ENCODE peak calls at places on chromosomes 3 and 15, in five cellular contexts. C is K562, E is A549, R is IMR-90, Z is SK-N-SH. O is an unnamed sample.

GRCh38 chr3:197495999-197496745 is 59.6 kb downstream of the BDH1 start:
- DNase-seq in Z (no peak), E (no peak), C (no peak), R (no peak), O (no peak)

GRCh38 chr3:155196131-155197075 is 97.1 kb downstream of the STRIT1 start:
- DNase-seq in E (no peak), C (no peak), Z (no peak), R (no peak), O (no peak)

GRCh38 chr3:71771126-71771525 is 13.8 kb downstream of the PROK2 start:
- DNase-seq in C (no peak), R (no peak), E (no peak), Z (no peak), O (no peak)

GRCh38 chr3:188214442-188214841 is 60.5 kb downstream of the LPP start:
- DNase-seq in R (no peak), Z (no peak), C (no peak), E (no peak), O (no peak)

GRCh38 chr3:66642484-66642883 is 141.7 kb upstream of the LRIG1 start:
- DNase-seq in C (no peak), R (no peak), E (no peak), Z (no peak), O (no peak)

GRCh38 chr15:74304459-74304858 is 63.0 kb downstream of the CYP11A1 start:
- DNase-seq in C (no peak), E (no peak), Z (peak), R (no peak), O (no peak)

GRCh38 chr3:104908761-104909160 is 457.9 kb upstream of the ALCAM start:
- DNase-seq in Z (no peak), R (no peak), C (no peak), E (no peak), O (no peak)

GRCh38 chr15:97096303-97096835 is 765.9 kb downstream of the NR2F2 start:
- DNase-seq in C (no peak), R (no peak), E (no peak), Z (no peak), O (no peak)

GRCh38 chr3:125146601-125147490 is 65.7 kb downstream of the SLC12A8 start:
- DNase-seq in C (no peak), E (no peak), Z (no peak), R (no peak), O (no peak)

GRCh38 chr3:112407888-112408702 is 75.1 kb downstream of the CD200 start:
- DNase-seq in Z (no peak), E (no peak), C (no peak), R (no peak), O (no peak)

GRCh38 chr15:86879250-86880229 is 799.9 kb downstream of the AGBL1 start:
- DNase-seq in C (no peak), E (no peak), Z (no peak), R (no peak), O (no peak)

GRCh38 chr3:63807901-63808589 is 11.1 kb upstream of the C3orf49 start:
- DNase-seq in E (no peak), Z (no peak), C (no peak), R (no peak), O (no peak)

GRCh38 chr3:52234516-52235447 is 4.2 kb downstream of the TWF2 start:
- DNase-seq in R (no peak), Z (no peak), C (no peak), E (no peak), O (no peak)

GRCh38 chr15:51131596-51132290 is 37.0 kb upstream of the TNFAIP8L3 start:
- DNase-seq in C (no peak), R (no peak), Z (no peak), E (no peak), O (no peak)

GRCh38 chr3:183122257-183122932 is 23.1 kb upstream of the MCCC1 start:
- DNase-seq in E (peak), C (peak), Z (peak), R (peak), O (peak)

GRCh38 chr3:73719413-73719831 is 94.7 kb upstream of the PDZRN3 start:
- DNase-seq in R (peak), C (no peak), E (no peak), Z (no peak), O (no peak)

GRCh38 chr3:112778298-112779008 is 68.2 kb downstream of the CD200R1L start:
- DNase-seq in R (peak), Z (no peak), E (peak), C (no peak), O (no peak)

GRCh38 chr15:33729648-33730047 is 238.6 kb upstream of the CHRM5 start:
- DNase-seq in R (peak), Z (peak), C (no peak), E (peak), O (peak)

GRCh38 chr3:10594915-10595314 is 89.5 kb upstream of the ATP2B2 start:
- DNase-seq in Z (no peak), C (peak), E (peak), R (peak), O (peak)

GRCh38 chr15:99151156-99151555 is 46.3 kb downstream of the SYNM start:
- DNase-seq in E (no peak), C (no peak), Z (no peak), R (no peak), O (no peak)

GRCh38 chr3:128166971-128167453 is 13.7 kb downstream of the EEFSEC start:
- DNase-seq in R (no peak), Z (no peak), E (no peak), C (no peak), O (no peak)

GRCh38 chr15:68199340-68199739 is 5.8 kb downstream of the CALML4 start:
- DNase-seq in R (no peak), E (no peak), Z (peak), C (no peak), O (no peak)

GRCh38 chr3:38493019-38493418 is 3.1 kb upstream of the EXOG start:
- DNase-seq in R (peak), C (no peak), E (no peak), Z (no peak), O (no peak)

GRCh38 chr3:123310741-123311140 is 109.0 kb downstream of the SEC22A start:
- DNase-seq in C (no peak), E (peak), R (peak), Z (no peak), O (no peak)

GRCh38 chr3:152320201-152320617 is 51.5 kb downstream of the MBNL1 start:
- DNase-seq in R (peak), E (no peak), C (peak), Z (peak), O (no peak)

GRCh38 chr15:82944840-82945239 is 7.7 kb downstream of the HOMER2 start:
- DNase-seq in E (no peak), R (no peak), C (no peak), Z (no peak), O (no peak)

GRCh38 chr3:149089395-149089794 is 3.1 kb upstream of the HLTF start:
- DNase-seq in C (no peak), E (no peak), Z (no peak), R (no peak), O (no peak)

GRCh38 chr15:42994546-42994945 is 74.0 kb upstream of the TTBK2 start:
- DNase-seq in E (no peak), R (peak), C (no peak), Z (no peak), O (no peak)

GRCh38 chr3:172627057-172627809 is 83.6 kb downstream of the NCEH1 start:
- DNase-seq in E (peak), C (no peak), R (peak), Z (no peak), O (no peak)

GRCh38 chr3:176469694-176470205 is 727.5 kb downstream of the TBL1XR1 start:
- DNase-seq in R (no peak), C (no peak), E (peak), Z (no peak), O (peak)

GRCh38 chr3:98750520-98750919 is 12.6 kb upstream of the ST3GAL6 start:
- DNase-seq in E (peak), R (peak), C (no peak), Z (no peak), O (no peak)
- H3K4me3 ChIP-seq in E (no peak), R (no peak), C (no peak), Z (no peak), O (no peak)

GRCh38 chr3:132220986-132221385 is 96.2 kb upstream of the ACP3 start:
- DNase-seq in E (no peak), Z (no peak), C (no peak), R (no peak), O (no peak)
- TF ChIP-seq RAD21 in E (no peak), Z (no peak), C (no peak), R (no peak), O (no peak)

GRCh38 chr3:111282024-111282423 is 210.4 kb downstream of the NECTIN3 start:
- DNase-seq in E (no peak), R (no peak), Z (no peak), C (no peak), O (no peak)

GRCh38 chr3:111278961-111279360 is 207.3 kb downstream of the NECTIN3 start:
- DNase-seq in Z (no peak), E (no peak), C (no peak), R (no peak), O (no peak)

GRCh38 chr3:111283165-111283564 is 211.5 kb downstream of the NECTIN3 start:
- DNase-seq in C (no peak), R (no peak), Z (no peak), E (no peak), O (no peak)

GRCh38 chr3:111277226-111277625 is 205.6 kb downstream of the NECTIN3 start:
- DNase-seq in R (peak), E (peak), Z (no peak), C (no peak), O (no peak)
- H3K27ac ChIP-seq in R (no peak), E (no peak), Z (no peak), C (no peak), O (no peak)

DNA sequence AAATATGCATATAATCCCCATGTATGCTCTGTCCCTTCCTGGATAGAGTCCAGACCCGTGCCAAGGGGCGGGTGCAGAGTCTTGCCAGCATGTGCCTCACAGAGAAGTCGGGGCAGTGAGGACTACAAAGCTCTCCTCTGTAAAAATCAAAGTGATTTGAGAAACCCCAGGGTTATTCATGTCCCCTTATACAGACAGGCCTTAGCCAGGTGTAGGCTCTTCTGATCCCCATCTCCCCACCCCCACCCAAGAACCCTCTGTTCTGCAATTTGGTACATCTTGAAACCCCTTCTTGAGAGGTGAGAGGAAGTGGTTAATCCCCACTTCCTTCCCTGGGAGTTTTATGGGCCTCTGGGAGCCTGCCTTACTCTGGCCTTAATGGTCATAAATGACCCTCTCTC is 24.7 kb downstream of the TRIM71 start:
- DNase-seq in E (no peak), Z (no peak), R (no peak), C (no peak), O (no peak)
- H3K4me3 ChIP-seq in E (no peak), Z (no peak), R (no peak), C (no peak), O (no peak)

GRCh38 chr15:80480909-80481308 is 76.7 kb downstream of the ARNT2 start:
- DNase-seq in R (peak), E (no peak), Z (no peak), C (no peak), O (no peak)
- TF ChIP-seq RAD21 in R (peak), E (no peak), Z (no peak), C (no peak), O (no peak)

DNA sequence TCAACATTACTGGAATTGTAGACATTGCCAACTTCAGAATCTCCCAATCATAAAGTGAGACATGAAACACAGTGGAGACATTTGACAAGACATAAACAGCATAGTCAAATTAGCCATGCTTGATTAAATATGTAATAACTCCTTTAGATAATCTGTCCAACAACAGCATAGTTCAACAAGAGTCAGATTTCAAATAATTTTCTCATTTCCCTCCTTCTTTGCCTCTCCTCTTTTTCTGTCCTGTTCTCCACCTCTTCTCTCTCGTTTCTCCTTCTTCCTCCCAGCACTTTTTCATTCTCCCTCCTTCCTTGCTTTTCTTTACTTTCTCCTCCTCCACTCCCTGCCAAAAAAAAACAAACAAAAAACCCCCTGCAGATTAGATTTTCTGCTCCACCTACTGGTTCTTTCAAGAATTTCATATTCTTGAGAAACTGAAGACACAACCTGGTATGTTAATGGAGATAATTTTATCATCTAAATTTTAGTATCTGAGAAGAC is 20.1 kb downstream of the CPOX start:
- DNase-seq in Z (peak), E (no peak), R (peak), C (peak), O (no peak)
- H3K27ac ChIP-seq in Z (no peak), E (no peak), R (no peak), C (no peak), O (peak)

DNA sequence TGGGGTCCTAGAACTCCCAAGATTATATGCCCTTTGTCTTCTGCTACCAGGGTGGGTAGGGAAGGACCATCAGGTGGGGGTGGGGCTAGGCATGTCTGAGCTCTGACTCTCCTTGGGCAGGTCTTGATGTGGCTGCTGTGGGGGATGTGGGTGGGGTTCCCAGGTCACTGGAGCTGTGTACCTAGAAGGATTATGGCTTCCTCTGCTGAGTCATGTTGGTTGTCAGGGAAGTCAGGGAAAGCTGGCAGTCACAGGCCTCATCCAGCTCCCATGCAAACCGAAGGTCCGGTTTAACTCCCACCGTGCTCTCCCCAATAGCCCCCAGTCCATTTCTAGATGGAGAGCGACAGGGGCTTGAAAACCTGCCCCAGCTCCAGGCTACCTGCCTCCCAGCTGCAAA is 35.2 kb downstream of the EID1 start:
- DNase-seq in R (no peak), C (no peak), Z (no peak), E (peak), O (no peak)
- H3K4me3 ChIP-seq in R (no peak), C (no peak), Z (no peak), E (no peak), O (no peak)

GRCh38 chr15:78204351-78205309 is 29.7 kb downstream of the ACSBG1 start:
- DNase-seq in C (no peak), Z (no peak), E (no peak), R (no peak), O (no peak)
- TF ChIP-seq RAD21 in C (no peak), Z (no peak), E (no peak), R (no peak), O (no peak)

DNA sequence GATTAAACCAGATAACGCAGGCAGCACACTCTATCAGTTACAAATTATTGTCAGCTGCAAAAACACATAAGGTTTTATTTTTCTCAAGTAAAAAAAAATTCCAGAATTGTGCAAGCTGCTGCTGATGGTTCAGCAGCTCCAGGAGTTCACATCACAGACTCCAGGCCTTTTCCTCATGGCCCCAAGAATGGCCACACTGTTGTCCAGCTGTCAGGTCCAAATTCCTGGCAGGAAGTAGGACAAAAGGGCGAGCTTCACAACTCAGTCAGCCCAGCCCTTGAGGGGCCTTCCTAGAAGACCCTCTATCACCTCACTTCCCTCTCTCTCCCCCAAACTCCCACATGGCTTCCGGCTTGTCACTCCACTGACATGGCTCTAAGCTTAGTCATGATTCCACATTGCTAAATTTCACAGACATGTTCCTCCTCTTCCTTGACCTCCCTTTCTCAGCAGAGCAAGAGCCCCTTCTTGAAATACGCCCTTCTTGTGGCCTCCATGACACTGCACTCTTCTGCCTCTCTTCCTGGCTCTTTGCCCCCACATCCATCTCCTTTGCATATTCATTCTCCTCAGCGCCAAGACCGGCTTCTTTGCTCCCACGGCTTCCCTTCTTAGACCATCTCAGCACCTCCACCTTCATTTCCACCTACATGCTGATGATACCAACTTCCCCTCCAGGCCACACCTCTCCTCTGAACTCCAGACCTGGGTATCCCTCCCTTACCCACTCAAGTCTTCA is 27.4 kb upstream of the FAM174B start:
- DNase-seq in C (no peak), R (no peak), Z (no peak), E (no peak), O (no peak)
- H3K27ac ChIP-seq in C (no peak), R (no peak), Z (no peak), E (no peak), O (no peak)

DNA sequence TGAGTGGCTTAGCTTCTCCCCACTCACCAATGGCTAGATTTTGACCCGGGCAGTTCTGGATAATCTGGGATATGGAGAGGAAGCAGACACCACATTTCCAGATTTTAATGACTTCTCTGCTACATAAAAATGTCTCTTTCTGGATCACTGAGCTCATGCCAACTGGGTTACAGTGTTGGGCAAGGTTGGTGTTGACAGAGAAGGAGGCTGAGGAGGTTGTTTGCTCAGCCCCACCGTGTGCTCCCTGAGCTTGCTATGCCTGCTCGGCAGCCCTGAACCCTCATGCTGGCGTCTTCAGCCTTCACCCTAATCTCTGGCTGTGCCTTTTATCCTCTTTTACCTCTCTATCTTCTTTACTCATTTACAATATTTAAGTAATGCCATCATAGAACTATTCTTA is 53.0 kb upstream of the KPNA4 start:
- DNase-seq in E (no peak), C (no peak), Z (no peak), R (no peak), O (no peak)
- H3K4me3 ChIP-seq in E (no peak), C (no peak), Z (no peak), R (no peak), O (no peak)

O was measured in HCT116.